ENCODE peak calls at places on chromosomes 4 and X, in nine cellular contexts. J, C, D, X, H, L, A, K and W are unnamed samples. For H3K4me1, the result is how much of the 10 kb centered on the place peaks cover.

GRCh38 chrX:10620121-10620699 is at the start of gene MID1:
- DNase-seq in H (peak), C (peak), X (peak), D (no peak), A (peak), L (peak), J (peak), K (peak), W (peak)

GRCh38 chrX:98299785-98300184 is 1416.1 kb downstream of the RPA4 start:
- DNase-seq in A (no peak), H (no peak), L (no peak), X (no peak), K (no peak), D (no peak), J (peak), C (no peak), W (no peak)

GRCh38 chr4:189445613-189446012 is 495.1 kb upstream of the FRG1 start:
- DNase-seq in L (no peak), K (no peak), X (no peak), C (no peak), H (peak), D (no peak), J (no peak), A (no peak), W (no peak)

GRCh38 chrX:76279007-76279406 is 106.1 kb downstream of the PBDC1 start:
- DNase-seq in A (peak), D (peak), K (peak), C (peak), X (peak), H (peak), J (peak), L (peak), W (peak)

GRCh38 chr4:154329268-154329858 is 162.2 kb downstream of the DCHS2 start:
- DNase-seq in J (peak), D (peak), X (peak), K (peak), C (peak), L (peak), H (no peak), A (no peak), W (peak)

GRCh38 chr4:156829194-156829593 is 142.4 kb downstream of the PDGFC start:
- DNase-seq in C (no peak), D (no peak), J (no peak), A (no peak), H (no peak), L (no peak), K (no peak), X (peak), W (no peak)

GRCh38 chr4:164779811-164780216 is 25.9 kb downstream of the SMIM31 start:
- DNase-seq in C (peak), H (peak), J (peak), K (peak), X (peak), L (peak), A (peak), D (peak), W (peak)

GRCh38 chr4:23881052-23881501 is 8.8 kb downstream of the PPARGC1A start:
- DNase-seq in L (no peak), J (no peak), D (no peak), K (no peak), X (no peak), C (no peak), H (no peak), A (no peak), W (no peak)

GRCh38 chr4:160318567-160319220 is 1215.8 kb downstream of the RAPGEF2 start:
- DNase-seq in X (no peak), H (no peak), K (no peak), L (no peak), J (peak), A (peak), D (no peak), C (no peak), W (no peak)

GRCh38 chr4:113678651-113679050 is 82.9 kb downstream of the CAMK2D start:
- DNase-seq in X (peak), A (no peak), C (no peak), L (no peak), J (no peak), D (no peak), H (no peak), K (no peak), W (no peak)

GRCh38 chr4:113674733-113675132 is 86.8 kb downstream of the CAMK2D start:
- DNase-seq in X (no peak), C (no peak), J (no peak), L (no peak), K (no peak), D (no peak), A (no peak), H (no peak), W (no peak)

GRCh38 chr4:113675731-113676707 is 85.5 kb downstream of the CAMK2D start:
- DNase-seq in D (no peak), J (peak), H (no peak), C (peak), X (no peak), K (no peak), L (no peak), A (no peak), W (no peak)

GRCh38 chr4:113674251-113674650 is 87.3 kb downstream of the CAMK2D start:
- DNase-seq in D (peak), C (no peak), X (peak), K (no peak), J (no peak), L (no peak), H (no peak), A (no peak), W (no peak)

DNA sequence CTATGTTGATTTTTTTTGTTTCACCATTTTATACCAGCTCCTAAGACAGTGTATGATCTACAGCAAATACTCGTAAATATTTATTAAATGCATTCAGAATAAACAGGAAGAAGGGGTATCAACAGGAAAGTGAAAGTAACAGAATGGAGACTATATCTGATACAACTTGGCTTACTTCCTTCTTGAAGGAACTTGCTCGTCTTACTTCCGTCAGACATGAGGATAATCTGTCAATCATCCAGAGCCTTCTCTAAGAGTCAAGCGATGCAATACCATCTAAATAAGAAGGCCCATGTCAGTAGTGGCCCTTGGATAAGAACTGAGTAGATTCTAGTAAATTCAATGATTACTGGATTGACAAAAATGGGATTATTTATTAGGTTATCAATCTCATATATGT is 84.2 kb downstream of the CAMK2D start:
- DNase-seq in H (no peak), J (no peak), D (peak), L (no peak), K (no peak), A (no peak), X (no peak), C (no peak), W (no peak)
- TF ChIP-seq EZH2phosphoT487 in H (no peak), J (no peak), D (no peak), L (no peak), K (no peak), A (no peak), X (no peak), C (no peak), W (no peak)

GRCh38 chr4:15018389-15018788 is 16.1 kb downstream of the CPEB2 start:
- DNase-seq in H (no peak), D (no peak), L (no peak), A (no peak), J (no peak), X (no peak), C (no peak), K (peak), W (no peak)
- H3K4me1 ChIP-seq in H (under half), D (under half), L (under half), A (under half), J (under half), X (under half), C (under half), K (half or more), W (under half)

DNA sequence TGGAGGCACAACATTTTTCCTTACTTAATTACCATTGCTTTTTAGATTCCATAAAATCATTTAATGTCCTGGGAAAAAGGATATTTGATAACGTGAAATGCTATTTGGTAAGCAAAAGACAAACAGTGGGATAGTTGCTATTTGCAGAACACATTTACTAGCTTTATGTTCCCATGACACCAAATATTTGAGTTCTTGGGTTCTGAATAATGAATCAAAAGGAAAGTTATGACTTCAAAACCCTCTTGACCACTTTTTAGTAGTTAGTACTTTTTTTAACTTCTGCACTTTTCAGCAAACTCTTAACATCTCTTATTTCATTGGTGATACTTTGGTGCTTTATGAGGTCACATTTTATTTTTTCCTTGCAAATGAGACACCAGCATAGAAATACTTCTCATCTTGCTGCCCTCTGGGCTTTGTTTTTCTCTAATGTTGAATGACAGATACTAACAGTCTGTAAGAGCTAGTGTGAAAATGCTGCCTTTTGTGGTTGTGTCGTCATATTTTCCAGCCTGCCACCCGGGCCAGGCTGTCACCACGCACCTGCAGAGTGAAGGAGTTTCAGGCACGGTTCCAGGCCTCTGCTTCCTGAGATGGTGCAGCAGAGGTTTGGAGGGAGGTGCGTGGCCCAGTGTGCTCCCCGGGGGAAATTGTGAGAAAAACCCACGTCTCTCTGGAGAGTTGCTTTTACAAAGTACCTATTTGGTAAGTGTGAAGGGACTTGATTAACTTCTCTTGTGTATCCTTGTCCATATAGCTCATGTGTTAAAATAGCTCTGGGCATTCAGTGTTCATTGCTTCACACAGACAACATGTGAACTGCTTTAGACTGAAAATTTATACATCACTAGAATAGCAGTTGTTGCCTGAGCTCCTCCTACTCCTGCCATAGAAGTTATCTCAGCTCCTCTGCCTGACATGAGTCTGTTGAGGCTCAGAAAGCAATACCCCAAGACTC is 34.7 kb downstream of the MSL3 start:
- DNase-seq in K (peak), A (no peak), D (peak), C (no peak), X (no peak), H (no peak), J (peak), L (no peak), W (no peak)
- TF ChIP-seq EZH2phosphoT487 in K (no peak), A (no peak), D (no peak), C (no peak), X (no peak), H (no peak), J (no peak), L (no peak), W (no peak)

GRCh38 chrX:2498781-2499302 is 1.9 kb downstream of the DHRSX start:
- DNase-seq in A (no peak), K (no peak), C (peak), D (peak), X (peak), L (peak), H (no peak), J (no peak), W (peak)
- H3K4me1 ChIP-seq in A (under half), K (under half), C (under half), D (half or more), X (under half), L (under half), H (under half), J (under half), W (under half)

DNA sequence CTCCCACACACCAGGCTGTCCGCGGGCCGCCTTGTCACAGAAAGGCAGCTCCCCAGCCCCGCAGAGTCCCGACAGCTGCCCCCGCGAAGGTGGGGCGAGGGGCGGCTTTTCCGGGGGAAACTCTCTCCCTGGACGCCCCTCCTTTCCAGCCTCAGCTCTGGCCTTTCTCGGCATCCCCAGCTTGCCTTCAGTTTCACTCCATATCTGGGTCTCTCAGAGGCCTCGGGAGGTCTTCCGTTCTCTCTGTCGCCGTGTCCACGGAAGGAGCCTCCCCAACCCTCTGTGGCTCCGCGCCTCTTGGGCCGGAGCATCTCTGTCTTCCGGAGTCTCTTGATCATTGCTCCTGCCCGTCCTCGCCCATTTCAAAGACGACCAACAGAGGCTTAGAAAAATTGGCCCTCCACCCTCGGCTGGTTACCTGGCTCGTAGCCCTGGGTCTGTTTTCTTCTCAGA is 6.1 kb upstream of the MSX1 start:
- DNase-seq in A (no peak), D (no peak), H (peak), C (no peak), J (no peak), X (peak), L (peak), K (no peak), W (peak)
- TF ChIP-seq EZH2phosphoT487 in A (no peak), D (no peak), H (no peak), C (no peak), J (no peak), X (no peak), L (no peak), K (no peak), W (peak)

DNA sequence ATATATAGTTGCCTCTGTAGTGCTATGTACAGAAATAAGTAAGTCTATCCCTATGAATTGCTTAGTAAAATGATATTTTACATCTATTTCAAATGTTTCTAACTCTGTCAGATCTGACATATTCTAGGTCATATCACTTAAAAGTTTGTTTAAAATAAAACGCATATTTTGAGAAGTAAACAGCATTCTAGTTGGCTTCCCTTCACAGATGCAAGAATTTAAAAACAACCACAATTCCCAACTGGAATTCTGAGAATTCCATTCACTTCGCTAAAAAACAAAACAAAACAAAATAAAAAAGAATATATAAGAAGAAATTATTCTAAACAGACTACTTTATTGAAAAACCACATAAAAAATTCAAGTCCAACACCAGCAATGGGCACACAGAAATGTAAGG is 126.0 kb downstream of the PPP3CA start:
- DNase-seq in L (no peak), K (no peak), H (no peak), C (no peak), X (no peak), D (no peak), J (no peak), A (no peak), W (no peak)
- H3K4me1 ChIP-seq in L (under half), K (under half), H (under half), C (under half), X (under half), D (under half), J (under half), A (half or more), W (under half)